ENCODE peak calls at places on chromosomes 2 and 18, in four cellular contexts. C is uterus, N is foreskin fibroblast, M is upper lobe of right lung. X is an unnamed sample.

GRCh38 chr2:159998236-159998635 is 64.2 kb downstream of the PLA2R1 start:
- DNase-seq in C (no peak), N (no peak), M (no peak), X (no peak)

GRCh38 chr2:230938098-230938497 is 13.1 kb upstream of the GPR55 start:
- DNase-seq in C (no peak), N (no peak), M (no peak), X (no peak)

GRCh38 chr18:58189008-58189407 is 145.0 kb downstream of the NEDD4L start:
- DNase-seq in C (no peak), N (no peak), M (no peak), X (no peak)

GRCh38 chr2:241788135-241788534 is 11.5 kb downstream of the GAL3ST2 start:
- DNase-seq in C (no peak), N (no peak), M (no peak), X (no peak)

GRCh38 chr2:17662723-17663122 is 90.9 kb downstream of the SMC6 start:
- DNase-seq in C (no peak), N (no peak), M (no peak), X (no peak)

GRCh38 chr18:36412778-36413177 is 115.3 kb downstream of the FHOD3 start:
- DNase-seq in C (no peak), N (no peak), M (no peak), X (no peak)

GRCh38 chr2:95029898-95030341 is 4.4 kb downstream of the MAL start:
- DNase-seq in C (no peak), N (no peak), M (no peak), X (no peak)

GRCh38 chr2:186746584-186746983 is 52.7 kb downstream of the FAM171B start:
- DNase-seq in C (no peak), N (no peak), M (no peak), X (no peak)

DNA sequence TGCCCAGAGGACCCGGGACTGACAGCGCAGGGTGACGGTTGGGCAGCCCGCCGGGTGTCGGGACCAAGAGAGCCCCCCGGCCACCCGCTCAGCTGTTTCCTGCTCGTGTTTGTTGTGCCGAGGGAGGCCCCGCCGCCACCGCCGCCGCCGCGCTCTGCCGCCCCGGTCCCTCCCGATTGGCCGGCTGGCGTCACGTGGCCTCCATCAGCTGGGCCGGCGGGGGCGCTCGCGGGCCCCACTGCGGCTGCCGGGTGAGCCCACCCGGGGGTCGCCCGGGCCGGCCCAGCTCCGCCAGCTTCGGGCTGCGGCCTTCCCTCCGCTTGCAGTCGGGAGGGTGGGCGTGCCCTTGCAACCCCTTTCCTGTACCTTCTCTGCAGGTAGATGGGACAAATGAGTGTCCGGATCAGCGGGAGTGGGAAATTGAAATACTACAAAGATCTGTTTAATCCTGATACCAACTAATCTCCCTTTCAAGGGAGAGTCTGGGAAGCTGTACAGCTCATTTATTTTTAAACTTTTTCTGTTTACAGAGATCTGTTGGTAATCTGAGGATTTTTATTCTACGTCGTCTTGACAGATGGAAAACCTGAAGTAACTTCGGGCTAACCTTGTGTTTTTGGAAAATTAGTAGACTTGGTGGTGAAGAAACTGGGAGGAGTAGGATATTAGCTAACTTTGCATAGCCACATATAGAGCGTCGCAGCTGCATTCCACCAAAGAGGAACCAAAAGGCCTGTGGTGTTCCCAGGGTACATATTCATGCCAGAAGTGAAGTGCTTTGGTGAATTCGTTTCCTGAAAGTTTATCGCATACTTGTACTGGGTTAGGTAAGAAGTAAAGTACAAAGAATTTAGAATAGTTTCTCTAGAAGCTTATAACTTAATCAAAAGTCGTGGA is 1.2 kb downstream of the YPEL5 start:
- DNase-seq in C (peak), N (peak), M (peak), X (peak)
- TF ChIP-seq CTCF in C (peak), N (peak), M (peak), X (peak)

GRCh38 chr2:212421571-212422334 is 116.8 kb downstream of the ERBB4 start:
- DNase-seq in C (no peak), N (peak), M (no peak), X (no peak)
- TF ChIP-seq CTCF in C (no peak), N (no peak), M (no peak), X (no peak)

GRCh38 chr2:129849559-129850160 is 129.8 kb upstream of the RAB6C start:
- DNase-seq in C (no peak), N (peak), M (no peak), X (peak)
- TF ChIP-seq CTCF in C (peak), N (peak), M (peak), X (peak)

DNA sequence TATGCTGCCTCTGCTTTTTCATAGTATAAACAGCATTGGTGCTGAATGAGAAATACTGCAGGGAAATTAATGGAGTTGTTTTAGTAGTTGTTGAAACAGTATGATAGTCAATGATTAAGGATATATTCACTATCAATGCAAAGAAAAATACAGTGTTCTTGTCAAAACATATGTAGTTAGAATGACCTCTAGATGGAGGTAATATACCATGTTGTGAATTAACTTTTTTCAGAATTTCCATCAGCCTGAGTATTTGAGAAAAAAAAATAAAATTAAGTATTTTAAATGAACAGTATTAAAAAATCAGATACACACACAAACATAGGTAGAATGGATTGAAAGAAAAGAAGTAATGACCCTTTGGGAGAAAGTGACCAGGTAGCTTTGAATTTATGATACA is 59.5 kb downstream of the RMDN2 start:
- DNase-seq in C (no peak), N (no peak), M (no peak), X (no peak)
- TF ChIP-seq CTCF in C (peak), N (no peak), M (no peak), X (no peak)

DNA sequence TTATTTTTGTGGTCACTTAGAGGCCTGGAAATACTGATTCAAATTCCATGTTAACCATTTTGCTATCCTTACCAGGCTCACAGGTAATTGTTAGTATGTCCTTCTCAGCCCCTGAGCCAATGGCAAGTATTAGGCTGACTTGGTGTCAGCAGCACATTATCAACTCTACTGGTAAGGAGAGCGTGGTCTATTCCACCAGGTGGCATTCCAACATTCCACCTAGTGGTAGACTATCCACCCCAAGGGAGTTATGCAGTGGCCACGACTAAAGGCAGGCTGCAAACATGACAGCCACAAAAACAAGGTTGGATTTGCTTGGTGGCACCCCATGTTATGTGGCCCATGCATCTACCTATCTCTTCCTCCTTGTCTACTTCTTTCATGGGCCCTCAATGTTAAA is 31.8 kb upstream of the GCC2 start:
- DNase-seq in C (no peak), N (no peak), M (no peak), X (no peak)
- TF ChIP-seq CTCF in C (no peak), N (no peak), M (peak), X (peak)